ENCODE peak calls at places on chromosomes 2 and 18, in four cellular contexts. One of them, this sample, is unnamed.

GRCh38 chr2:41879367-41879871 is 168.4 kb upstream of the PKDCC start:
- DNase-seq in HEK293T: no peak
- DNase-seq in K562: no peak
- DNase-seq in HepG2: peak; percentile 16
- DNase-seq in this sample: no peak

GRCh38 chr18:11251891-11252270 is 102.5 kb upstream of the PIEZO2 start:
- DNase-seq in HepG2: no peak
- DNase-seq in HEK293T: no peak
- DNase-seq in K562: no peak
- DNase-seq in this sample: no peak

GRCh38 chr2:201680743-201681142 is 17.7 kb downstream of the MPP4 start:
- DNase-seq in HepG2: peak; percentile 49
- DNase-seq in K562: peak; percentile 48
- DNase-seq in HEK293T: peak; percentile 74
- DNase-seq in this sample: peak; percentile 80

GRCh38 chr2:75532488-75532887 is 28.3 kb downstream of the EVA1A start:
- DNase-seq in K562: no peak
- DNase-seq in HepG2: no peak
- DNase-seq in HEK293T: no peak
- DNase-seq in this sample: no peak

GRCh38 chr2:217849154-217849553 is 153.6 kb downstream of the TNS1 start:
- DNase-seq in K562: no peak
- DNase-seq in HEK293T: no peak
- DNase-seq in HepG2: no peak
- DNase-seq in this sample: no peak

GRCh38 chr2:88190808-88191721 is 20.9 kb downstream of the THNSL2 start:
- DNase-seq in K562: peak; percentile 68
- DNase-seq in HEK293T: peak; percentile 71
- DNase-seq in HepG2: peak; percentile 66
- DNase-seq in this sample: peak; percentile 74

GRCh38 chr2:102018823-102019445 is 27.2 kb downstream of the IL1R2 start:
- DNase-seq in HepG2: no peak
- DNase-seq in HEK293T: no peak
- DNase-seq in K562: no peak
- DNase-seq in this sample: no peak

GRCh38 chr2:214593723-214594122 is 182.9 kb downstream of the VWC2L start:
- DNase-seq in HEK293T: peak; percentile 9
- DNase-seq in K562: no peak
- DNase-seq in HepG2: peak; percentile 53
- DNase-seq in this sample: peak; percentile 55

GRCh38 chr18:21803495-21803894 is 62.9 kb downstream of the MIB1 start:
- DNase-seq in HepG2: peak; percentile 63
- DNase-seq in HEK293T: no peak
- DNase-seq in K562: no peak
- DNase-seq in this sample: no peak

GRCh38 chr2:155975734-155976133 is 356.8 kb downstream of the NR4A2 start:
- DNase-seq in K562: no peak
- DNase-seq in HepG2: peak; percentile 91
- DNase-seq in HEK293T: no peak
- DNase-seq in this sample: no peak

GRCh38 chr2:144801766-144802165 is 281.8 kb upstream of the ZEB2 start:
- DNase-seq in HEK293T: no peak
- DNase-seq in HepG2: no peak
- DNase-seq in K562: no peak
- DNase-seq in this sample: no peak

GRCh38 chr2:113202305-113203216 is 28.8 kb downstream of the PSD4 start:
- DNase-seq in K562: no peak
- DNase-seq in HepG2: no peak
- DNase-seq in HEK293T: no peak
- DNase-seq in this sample: peak; percentile 30

GRCh38 chr2:219230201-219230540 is 565 bp downstream of the ANKZF1 start:
- DNase-seq in HepG2: peak; percentile 45
- DNase-seq in K562: peak; percentile 65
- DNase-seq in HEK293T: peak; percentile 47
- DNase-seq in this sample: peak; percentile 45

GRCh38 chr2:196293751-196294486 is 122.5 kb upstream of the STK17B start:
- DNase-seq in K562: no peak
- DNase-seq in HEK293T: no peak
- DNase-seq in HepG2: no peak
- DNase-seq in this sample: no peak

GRCh38 chr2:54482725-54483124 is 26.6 kb downstream of the SPTBN1 start:
- DNase-seq in K562: no peak
- DNase-seq in HepG2: peak; percentile 59
- DNase-seq in HEK293T: no peak
- DNase-seq in this sample: no peak

GRCh38 chr2:54481686-54482085 is 25.6 kb downstream of the SPTBN1 start:
- DNase-seq in HEK293T: no peak
- DNase-seq in HepG2: no peak
- DNase-seq in K562: no peak
- DNase-seq in this sample: no peak

GRCh38 chr2:54479422-54479821 is 23.3 kb downstream of the SPTBN1 start:
- DNase-seq in HEK293T: no peak
- DNase-seq in HepG2: no peak
- DNase-seq in K562: peak; percentile 21
- DNase-seq in this sample: no peak

GRCh38 chr2:54478899-54479298 is 22.8 kb downstream of the SPTBN1 start:
- DNase-seq in HepG2: no peak
- DNase-seq in HEK293T: no peak
- DNase-seq in K562: no peak
- DNase-seq in this sample: no peak

DNA sequence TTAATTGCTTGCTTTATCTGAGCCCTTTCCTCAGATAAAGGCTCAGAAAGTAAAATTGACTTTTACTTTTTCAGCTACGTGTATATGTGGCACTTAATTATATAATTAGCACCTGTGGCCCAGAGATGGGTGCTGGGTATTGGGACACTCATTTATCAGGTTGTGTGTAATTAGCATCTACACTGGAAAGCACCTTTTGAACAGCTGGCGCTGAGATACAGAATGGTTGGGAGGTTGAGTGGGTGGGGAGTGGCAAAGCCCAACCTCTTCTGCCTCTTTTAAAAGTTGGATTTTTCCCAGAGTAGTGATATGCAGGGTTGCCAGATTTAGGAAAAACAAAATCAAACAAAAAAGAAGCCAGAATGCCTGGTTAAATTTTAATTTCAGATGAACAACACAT is 23.9 kb downstream of the SPTBN1 start:
- DNase-seq in K562: no peak
- DNase-seq in HepG2: no peak
- DNase-seq in HEK293T: no peak
- DNase-seq in this sample: no peak
- TF ChIP-seq SP1 in K562: no peak
- TF ChIP-seq SP1 in HepG2: no peak
- TF ChIP-seq SP1 in HEK293T: no peak
- TF ChIP-seq SP1 in this sample: no peak

DNA sequence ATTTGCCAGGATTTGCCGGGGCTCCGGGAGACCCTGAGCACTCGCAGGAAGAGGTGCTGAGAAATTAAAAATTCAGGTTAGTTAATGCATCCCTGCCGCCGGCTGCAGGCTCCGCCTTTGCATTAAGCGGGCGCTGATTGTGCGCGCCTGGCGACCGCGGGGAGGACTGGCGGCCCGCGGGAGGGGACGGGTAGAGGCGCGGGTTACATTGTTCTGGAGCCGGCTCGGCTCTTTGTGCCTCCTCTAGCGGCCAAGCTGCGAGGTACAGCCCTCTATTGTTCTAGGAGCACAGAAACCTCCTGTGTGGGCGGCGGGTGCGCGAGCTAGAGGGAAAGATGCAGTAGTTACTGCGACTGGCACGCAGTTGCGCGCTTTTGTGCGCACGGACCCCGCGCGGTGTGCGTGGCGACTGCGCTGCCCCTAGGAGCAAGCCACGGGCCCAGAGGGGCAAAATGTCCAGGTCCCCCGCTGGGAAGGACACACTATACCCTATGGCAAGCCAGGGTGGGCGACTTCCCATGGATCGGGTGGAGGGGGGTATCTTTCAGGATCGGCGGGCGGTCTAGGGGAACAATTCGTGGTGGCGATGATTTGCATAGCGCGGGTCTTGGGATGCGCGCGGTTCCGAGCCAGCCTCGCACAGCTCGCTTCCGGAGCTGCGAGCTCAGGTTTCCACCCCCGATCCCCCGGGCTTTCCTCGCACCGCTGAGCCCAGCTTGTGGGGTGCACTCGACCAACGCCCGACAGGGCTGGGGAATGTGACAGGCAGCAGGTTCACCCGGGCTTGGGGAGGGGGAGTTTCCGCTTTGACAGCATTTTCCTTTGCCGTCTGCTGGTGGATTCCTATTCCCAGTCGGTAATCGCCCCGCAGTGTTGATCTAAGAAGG is 2.9 kb downstream of the ONECUT2 start:
- DNase-seq in HepG2: peak; percentile 75
- DNase-seq in K562: no peak
- DNase-seq in HEK293T: peak; percentile 65
- DNase-seq in this sample: peak; percentile 92
- TF ChIP-seq SP1 in HepG2: no peak
- TF ChIP-seq SP1 in K562: no peak
- TF ChIP-seq SP1 in HEK293T: no peak
- TF ChIP-seq SP1 in this sample: no peak

DNA sequence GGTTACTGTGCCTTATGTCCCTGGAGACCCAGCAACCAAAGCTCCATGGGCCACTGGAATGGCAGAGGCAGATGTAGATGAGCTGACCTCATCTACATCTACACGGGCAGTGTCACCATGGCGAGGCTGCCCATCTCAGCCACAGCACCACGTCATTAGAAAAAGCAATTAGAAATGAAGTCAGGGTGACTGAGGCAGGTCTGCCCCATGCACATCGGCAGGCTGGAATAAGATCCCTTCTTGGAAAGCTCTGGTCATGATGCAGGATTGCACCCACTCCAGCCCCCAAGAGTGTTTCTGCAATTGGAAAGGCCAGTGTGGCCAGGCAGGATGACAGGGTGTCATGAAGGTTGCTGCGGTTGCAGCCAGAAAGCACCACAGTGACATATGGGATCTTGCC is 237.5 kb downstream of the NDUFA10 start:
- DNase-seq in HepG2: no peak
- DNase-seq in K562: no peak
- DNase-seq in HEK293T: no peak
- DNase-seq in this sample: no peak
- TF ChIP-seq SP1 in HepG2: no peak
- TF ChIP-seq SP1 in K562: no peak
- TF ChIP-seq SP1 in HEK293T: no peak
- TF ChIP-seq SP1 in this sample: no peak

DNA sequence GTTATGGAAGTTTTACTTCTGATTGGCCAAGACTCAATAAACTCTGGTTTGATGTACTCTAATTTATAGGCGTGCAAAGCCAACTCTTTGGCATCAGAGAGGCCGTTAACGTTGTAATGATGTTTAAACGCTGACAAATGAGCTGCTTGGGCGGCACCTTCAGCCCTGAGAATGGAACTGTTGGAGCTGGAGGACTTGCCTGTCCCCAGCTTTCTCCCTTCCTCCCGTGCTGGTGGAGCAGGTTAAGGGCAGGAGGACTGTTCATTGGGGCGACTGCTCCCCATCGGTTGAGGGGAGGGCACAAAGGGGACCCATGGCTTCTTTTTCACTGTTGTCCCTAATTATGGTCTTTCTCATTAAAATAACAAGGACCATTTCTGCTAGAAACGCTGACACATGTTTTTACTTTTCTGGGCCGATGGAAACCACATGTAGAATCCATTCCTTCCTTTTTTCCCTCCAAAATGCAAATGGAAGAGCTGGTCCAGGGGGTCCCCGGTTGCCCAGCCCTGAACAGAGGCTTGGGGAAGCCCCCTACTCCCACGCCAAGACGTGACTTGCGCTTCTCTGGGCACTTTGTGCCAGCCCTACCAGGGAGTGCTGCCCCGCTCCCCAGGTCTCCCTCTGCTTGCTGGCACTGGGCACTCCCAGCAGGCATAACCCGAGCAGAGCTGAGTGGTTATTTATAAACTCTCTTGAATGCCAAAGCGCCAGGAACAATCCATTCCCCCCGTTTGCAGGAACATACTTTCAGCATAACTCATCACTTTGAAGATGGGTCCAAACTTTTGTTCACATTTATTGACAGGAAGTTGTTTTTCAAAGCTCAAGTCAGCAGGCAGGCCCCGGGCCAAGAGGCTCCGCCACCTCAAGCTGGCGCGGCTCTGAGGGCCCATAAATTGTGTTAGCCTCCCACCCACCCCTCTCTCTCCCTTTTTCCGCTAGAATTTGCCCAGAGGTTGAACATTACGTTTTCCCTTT is 170.1 kb downstream of the ASB1 start:
- DNase-seq in K562: no peak
- DNase-seq in HepG2: peak; percentile 70
- DNase-seq in HEK293T: no peak
- DNase-seq in this sample: no peak
- TF ChIP-seq SP1 in K562: no peak
- TF ChIP-seq SP1 in HepG2: no peak
- TF ChIP-seq SP1 in HEK293T: no peak
- TF ChIP-seq SP1 in this sample: no peak

DNA sequence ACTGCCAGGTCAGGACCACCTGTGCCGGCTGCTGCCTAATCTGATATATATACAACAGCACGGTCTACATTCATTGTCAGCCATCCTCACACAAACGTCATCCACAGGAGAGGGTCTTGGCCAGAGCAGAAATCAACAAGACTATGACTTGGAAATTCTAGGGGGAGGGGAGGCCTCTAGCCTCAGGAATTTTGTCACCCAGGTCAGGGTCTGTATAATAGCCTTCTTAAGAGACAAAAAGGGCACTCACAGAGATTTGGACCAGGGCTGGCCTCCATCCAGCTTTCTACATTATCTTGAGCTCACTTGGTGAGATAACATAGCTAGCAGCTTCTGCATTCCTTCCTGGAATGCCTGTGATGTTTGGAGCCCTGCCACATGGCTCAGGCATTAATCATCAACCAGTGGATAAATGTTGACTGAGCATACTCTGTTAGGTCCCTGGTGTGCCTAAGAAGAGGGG is 50.4 kb upstream of the CTIF start:
- DNase-seq in K562: peak; percentile 14
- DNase-seq in HepG2: peak; percentile 97
- DNase-seq in HEK293T: no peak
- DNase-seq in this sample: no peak
- TF ChIP-seq SP1 in K562: no peak
- TF ChIP-seq SP1 in HepG2: no peak
- TF ChIP-seq SP1 in HEK293T: no peak
- TF ChIP-seq SP1 in this sample: no peak

GRCh38 chr2:30108192-30108591 is 38.6 kb upstream of the YPEL5 start:
- DNase-seq in K562: no peak
- DNase-seq in HepG2: no peak
- DNase-seq in HEK293T: no peak
- DNase-seq in this sample: no peak
- TF ChIP-seq SP1 in K562: no peak
- TF ChIP-seq SP1 in HepG2: no peak
- TF ChIP-seq SP1 in HEK293T: no peak
- TF ChIP-seq SP1 in this sample: no peak

This sample was measured in WTC11.